ENCODE peak calls at places on chromosome 14, in seven cellular contexts. One of them, this sample, is unnamed.

GRCh38 chr14:101474563-101475467 is 86.5 kb upstream of the DIO3 start:
- DNase-seq in mesenchymal stem cell: no peak
- DNase-seq in mesendoderm: no peak
- DNase-seq in IMR-90: no peak
- DNase-seq in trophoblast cell: no peak
- DNase-seq in H9: peak
- DNase-seq in neuronal stem cell: no peak
- DNase-seq in this sample: no peak

GRCh38 chr14:91417134-91417982 is at the start of gene CCDC88C:
- DNase-seq in neuronal stem cell: peak
- DNase-seq in H9: peak
- DNase-seq in trophoblast cell: peak
- DNase-seq in mesendoderm: peak
- DNase-seq in IMR-90: no peak
- DNase-seq in mesenchymal stem cell: no peak
- DNase-seq in this sample: no peak

GRCh38 chr14:34851395-34851794 is 23.8 kb downstream of the BAZ1A start:
- DNase-seq in trophoblast cell: no peak
- DNase-seq in neuronal stem cell: no peak
- DNase-seq in IMR-90: peak
- DNase-seq in mesenchymal stem cell: no peak
- DNase-seq in H9: no peak
- DNase-seq in mesendoderm: no peak
- DNase-seq in this sample: no peak

GRCh38 chr14:36129181-36129580 is 47.3 kb downstream of the PTCSC3 start:
- DNase-seq in H9: peak
- DNase-seq in IMR-90: no peak
- DNase-seq in neuronal stem cell: no peak
- DNase-seq in mesenchymal stem cell: no peak
- DNase-seq in trophoblast cell: no peak
- DNase-seq in mesendoderm: peak
- DNase-seq in this sample: peak

GRCh38 chr14:63745858-63746425 is 18.1 kb upstream of the SGPP1 start:
- DNase-seq in trophoblast cell: no peak
- DNase-seq in IMR-90: no peak
- DNase-seq in H9: no peak
- DNase-seq in mesenchymal stem cell: no peak
- DNase-seq in mesendoderm: no peak
- DNase-seq in neuronal stem cell: no peak
- DNase-seq in this sample: no peak

GRCh38 chr14:31420013-31420318 is 384 bp downstream of the HEATR5A start:
- DNase-seq in mesenchymal stem cell: no peak
- DNase-seq in mesendoderm: no peak
- DNase-seq in trophoblast cell: peak
- DNase-seq in IMR-90: no peak
- DNase-seq in neuronal stem cell: no peak
- DNase-seq in H9: peak
- DNase-seq in this sample: no peak

GRCh38 chr14:51479584-51480305 is 172.0 kb upstream of the FRMD6 start:
- DNase-seq in mesenchymal stem cell: peak
- DNase-seq in trophoblast cell: no peak
- DNase-seq in IMR-90: peak
- DNase-seq in H9: no peak
- DNase-seq in neuronal stem cell: no peak
- DNase-seq in mesendoderm: no peak
- DNase-seq in this sample: no peak

GRCh38 chr14:64790478-64790877 is 86.3 kb downstream of the PLEKHG3 start:
- DNase-seq in trophoblast cell: no peak
- DNase-seq in mesenchymal stem cell: no peak
- DNase-seq in mesendoderm: peak
- DNase-seq in neuronal stem cell: peak
- DNase-seq in IMR-90: no peak
- DNase-seq in H9: no peak
- DNase-seq in this sample: no peak

GRCh38 chr14:73267474-73267873 is 30.2 kb downstream of the PAPLN start:
- DNase-seq in trophoblast cell: no peak
- DNase-seq in neuronal stem cell: no peak
- DNase-seq in mesendoderm: no peak
- DNase-seq in mesenchymal stem cell: no peak
- DNase-seq in H9: no peak
- DNase-seq in IMR-90: no peak
- DNase-seq in this sample: no peak

GRCh38 chr14:71467419-71467818 is 464.8 kb upstream of the RGS6 start:
- DNase-seq in mesendoderm: no peak
- DNase-seq in mesenchymal stem cell: no peak
- DNase-seq in trophoblast cell: peak
- DNase-seq in IMR-90: no peak
- DNase-seq in neuronal stem cell: no peak
- DNase-seq in H9: no peak
- DNase-seq in this sample: no peak

GRCh38 chr14:25351269-25351668 is 301.3 kb upstream of the STXBP6 start:
- DNase-seq in IMR-90: no peak
- DNase-seq in mesendoderm: no peak
- DNase-seq in mesenchymal stem cell: no peak
- DNase-seq in trophoblast cell: no peak
- DNase-seq in H9: no peak
- DNase-seq in neuronal stem cell: no peak
- DNase-seq in this sample: no peak

GRCh38 chr14:60151715-60152114 is 13.5 kb downstream of the DHRS7 start:
- DNase-seq in neuronal stem cell: no peak
- DNase-seq in trophoblast cell: peak
- DNase-seq in H9: no peak
- DNase-seq in mesendoderm: no peak
- DNase-seq in mesenchymal stem cell: peak
- DNase-seq in IMR-90: peak
- DNase-seq in this sample: no peak

GRCh38 chr14:59455411-59455810 is 9.8 kb downstream of the GPR135 start:
- DNase-seq in neuronal stem cell: no peak
- DNase-seq in IMR-90: peak
- DNase-seq in mesenchymal stem cell: no peak
- DNase-seq in H9: no peak
- DNase-seq in trophoblast cell: no peak
- DNase-seq in mesendoderm: no peak
- DNase-seq in this sample: no peak

GRCh38 chr14:105151838-105152793 is 16.5 kb downstream of the JAG2 start:
- DNase-seq in trophoblast cell: no peak
- DNase-seq in H9: no peak
- DNase-seq in mesendoderm: no peak
- DNase-seq in mesenchymal stem cell: no peak
- DNase-seq in IMR-90: no peak
- DNase-seq in neuronal stem cell: no peak
- DNase-seq in this sample: no peak

GRCh38 chr14:38238332-38238731 is 17.6 kb downstream of the CLEC14A start:
- DNase-seq in mesenchymal stem cell: peak
- DNase-seq in H9: no peak
- DNase-seq in IMR-90: peak
- DNase-seq in mesendoderm: no peak
- DNase-seq in trophoblast cell: no peak
- DNase-seq in neuronal stem cell: no peak
- DNase-seq in this sample: no peak

GRCh38 chr14:103698380-103699260 is 16.6 kb downstream of the XRCC3 start:
- DNase-seq in H9: no peak
- DNase-seq in neuronal stem cell: no peak
- DNase-seq in mesendoderm: no peak
- DNase-seq in mesenchymal stem cell: no peak
- DNase-seq in IMR-90: no peak
- DNase-seq in trophoblast cell: no peak
- DNase-seq in this sample: no peak

GRCh38 chr14:64891839-64892375 is 12.2 kb upstream of the SPTB start:
- DNase-seq in trophoblast cell: peak
- DNase-seq in H9: no peak
- DNase-seq in mesenchymal stem cell: peak
- DNase-seq in IMR-90: peak
- DNase-seq in neuronal stem cell: no peak
- DNase-seq in mesendoderm: peak
- DNase-seq in this sample: no peak

GRCh38 chr14:101501341-101501740 is 60.0 kb upstream of the DIO3 start:
- DNase-seq in mesenchymal stem cell: no peak
- DNase-seq in H9: peak
- DNase-seq in IMR-90: no peak
- DNase-seq in trophoblast cell: no peak
- DNase-seq in mesendoderm: no peak
- DNase-seq in neuronal stem cell: no peak
- DNase-seq in this sample: no peak

GRCh38 chr14:22047105-22047504 is 373.5 kb upstream of the OR4E1 start:
- DNase-seq in neuronal stem cell: peak
- DNase-seq in H9: peak
- DNase-seq in IMR-90: no peak
- DNase-seq in mesendoderm: peak
- DNase-seq in trophoblast cell: no peak
- DNase-seq in mesenchymal stem cell: no peak
- DNase-seq in this sample: no peak

GRCh38 chr14:96627811-96628775 is 125.9 kb downstream of the PAPOLA start:
- DNase-seq in H9: peak
- DNase-seq in trophoblast cell: no peak
- DNase-seq in neuronal stem cell: no peak
- DNase-seq in mesendoderm: no peak
- DNase-seq in mesenchymal stem cell: no peak
- DNase-seq in IMR-90: no peak
- DNase-seq in this sample: no peak

GRCh38 chr14:72906316-72906715 is 12.4 kb upstream of the DPF3 start:
- DNase-seq in mesendoderm: no peak
- DNase-seq in H9: no peak
- DNase-seq in trophoblast cell: no peak
- DNase-seq in mesenchymal stem cell: peak
- DNase-seq in IMR-90: peak
- DNase-seq in neuronal stem cell: no peak
- DNase-seq in this sample: no peak

GRCh38 chr14:51121096-51121495 is 26.2 kb upstream of the TRIM9 start:
- DNase-seq in trophoblast cell: no peak
- DNase-seq in H9: no peak
- DNase-seq in neuronal stem cell: no peak
- DNase-seq in IMR-90: no peak
- DNase-seq in mesendoderm: peak
- DNase-seq in mesenchymal stem cell: no peak
- DNase-seq in this sample: no peak

GRCh38 chr14:81890020-81890419 is 356.4 kb upstream of the SEL1L start:
- DNase-seq in mesenchymal stem cell: no peak
- DNase-seq in neuronal stem cell: no peak
- DNase-seq in trophoblast cell: no peak
- DNase-seq in IMR-90: no peak
- DNase-seq in H9: no peak
- DNase-seq in mesendoderm: no peak
- DNase-seq in this sample: no peak

GRCh38 chr14:89855961-89856360 is 98.6 kb downstream of the EFCAB11 start:
- DNase-seq in H9: no peak
- DNase-seq in mesendoderm: no peak
- DNase-seq in trophoblast cell: no peak
- DNase-seq in mesenchymal stem cell: peak
- DNase-seq in IMR-90: peak
- DNase-seq in neuronal stem cell: no peak
- DNase-seq in this sample: no peak

GRCh38 chr14:79663453-79663852 is 547.9 kb downstream of the DIO2 start:
- DNase-seq in mesenchymal stem cell: no peak
- DNase-seq in IMR-90: no peak
- DNase-seq in H9: no peak
- DNase-seq in mesendoderm: no peak
- DNase-seq in neuronal stem cell: no peak
- DNase-seq in trophoblast cell: no peak
- DNase-seq in this sample: no peak

GRCh38 chr14:79670811-79671210 is 540.5 kb downstream of the DIO2 start:
- DNase-seq in IMR-90: no peak
- DNase-seq in neuronal stem cell: no peak
- DNase-seq in trophoblast cell: no peak
- DNase-seq in mesenchymal stem cell: no peak
- DNase-seq in mesendoderm: no peak
- DNase-seq in H9: no peak
- DNase-seq in this sample: no peak

GRCh38 chr14:79665556-79665955 is 545.7 kb downstream of the DIO2 start:
- DNase-seq in mesendoderm: no peak
- DNase-seq in mesenchymal stem cell: no peak
- DNase-seq in H9: no peak
- DNase-seq in neuronal stem cell: no peak
- DNase-seq in trophoblast cell: peak
- DNase-seq in IMR-90: no peak
- DNase-seq in this sample: no peak

GRCh38 chr14:79668941-79669340 is 542.4 kb downstream of the DIO2 start:
- DNase-seq in IMR-90: no peak
- DNase-seq in mesendoderm: no peak
- DNase-seq in mesenchymal stem cell: no peak
- DNase-seq in H9: no peak
- DNase-seq in trophoblast cell: no peak
- DNase-seq in neuronal stem cell: no peak
- DNase-seq in this sample: no peak
- H2AK5ac ChIP-seq in IMR-90: no peak
- H2AK5ac ChIP-seq in mesendoderm: no peak
- H2AK5ac ChIP-seq in mesenchymal stem cell: no peak
- H2AK5ac ChIP-seq in H9: no peak
- H2AK5ac ChIP-seq in trophoblast cell: no peak
- H2AK5ac ChIP-seq in neuronal stem cell: no peak
- H2AK5ac ChIP-seq in this sample: no peak

DNA sequence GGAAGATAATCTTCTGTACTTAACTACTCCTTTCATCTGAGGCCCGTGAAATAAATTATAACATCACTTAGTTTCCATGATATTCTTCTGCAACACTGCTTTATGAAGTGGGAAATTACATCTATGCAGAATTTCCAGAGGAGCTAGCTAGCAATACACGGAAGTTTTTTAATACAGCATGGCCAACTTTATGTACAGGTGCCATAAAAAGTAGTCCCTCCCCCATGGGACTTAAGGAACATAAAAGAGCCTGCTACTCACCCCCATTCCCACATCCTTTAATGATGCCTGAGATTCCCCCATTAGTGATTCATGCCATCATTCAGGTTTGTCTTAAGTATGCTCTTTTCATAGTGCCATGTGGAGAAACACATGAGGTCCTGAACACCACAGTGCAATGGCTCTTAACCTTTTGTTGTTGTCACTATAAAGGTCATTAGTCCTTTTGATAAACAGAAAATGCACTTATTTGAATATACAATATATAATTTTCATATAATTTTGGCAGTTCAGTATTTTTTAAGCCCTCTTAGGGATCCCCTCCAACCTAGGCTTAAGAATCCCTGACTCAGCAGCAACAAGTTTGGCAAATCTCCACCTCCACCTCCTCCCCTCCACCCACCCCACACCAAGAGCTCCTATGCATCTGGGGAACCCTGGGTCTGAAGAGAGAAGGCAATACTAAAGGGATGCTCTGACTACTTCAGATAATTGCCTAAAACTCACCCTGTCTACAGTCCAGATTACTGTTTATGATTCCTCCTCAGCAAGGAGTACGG is 37.3 kb downstream of the DCAF5 start:
- DNase-seq in mesendoderm: no peak
- DNase-seq in trophoblast cell: no peak
- DNase-seq in neuronal stem cell: no peak
- DNase-seq in IMR-90: no peak
- DNase-seq in H9: no peak
- DNase-seq in mesenchymal stem cell: no peak
- DNase-seq in this sample: no peak
- H2AK5ac ChIP-seq in mesendoderm: no peak
- H2AK5ac ChIP-seq in trophoblast cell: no peak
- H2AK5ac ChIP-seq in neuronal stem cell: no peak
- H2AK5ac ChIP-seq in IMR-90: no peak
- H2AK5ac ChIP-seq in H9: no peak
- H2AK5ac ChIP-seq in mesenchymal stem cell: no peak
- H2AK5ac ChIP-seq in this sample: no peak

GRCh38 chr14:66371776-66372175 is 114.4 kb upstream of the CCDC196 start:
- DNase-seq in H9: no peak
- DNase-seq in IMR-90: no peak
- DNase-seq in mesendoderm: no peak
- DNase-seq in mesenchymal stem cell: no peak
- DNase-seq in neuronal stem cell: no peak
- DNase-seq in trophoblast cell: no peak
- DNase-seq in this sample: no peak
- H2AK5ac ChIP-seq in H9: no peak
- H2AK5ac ChIP-seq in IMR-90: no peak
- H2AK5ac ChIP-seq in mesendoderm: no peak
- H2AK5ac ChIP-seq in mesenchymal stem cell: no peak
- H2AK5ac ChIP-seq in neuronal stem cell: no peak
- H2AK5ac ChIP-seq in trophoblast cell: no peak
- H2AK5ac ChIP-seq in this sample: no peak

GRCh38 chr14:94717808-94718207 is 52.1 kb downstream of the GSC start:
- DNase-seq in mesendoderm: no peak
- DNase-seq in trophoblast cell: no peak
- DNase-seq in H9: no peak
- DNase-seq in IMR-90: no peak
- DNase-seq in neuronal stem cell: no peak
- DNase-seq in mesenchymal stem cell: no peak
- DNase-seq in this sample: no peak
- H2AK5ac ChIP-seq in mesendoderm: no peak
- H2AK5ac ChIP-seq in trophoblast cell: no peak
- H2AK5ac ChIP-seq in H9: no peak
- H2AK5ac ChIP-seq in IMR-90: no peak
- H2AK5ac ChIP-seq in neuronal stem cell: no peak
- H2AK5ac ChIP-seq in mesenchymal stem cell: no peak
- H2AK5ac ChIP-seq in this sample: no peak

This sample was measured in H1.